ENCODE peak calls at places on chromosomes 5 and 9, in four cellular contexts. V is WTC11, E is retina, X is mammary epithelial cell. C is an unnamed sample.

GRCh38 chr5:81971086-81971693 is 633 bp upstream of the ATG10 start:
- DNase-seq in V (no peak), E (no peak), X (no peak), C (peak; percentile 22)

GRCh38 chr9:76789850-76790249 is 25.6 kb downstream of the PCA3 start:
- DNase-seq in V (no peak), E (no peak), X (no peak), C (no peak)

GRCh38 chr5:107982703-107983425 is 312.1 kb upstream of the EFNA5 start:
- DNase-seq in V (no peak), E (no peak), X (no peak), C (no peak)

GRCh38 chr5:52778784-52779183 is 8.9 kb upstream of the ITGA1 start:
- DNase-seq in V (no peak), E (no peak), X (no peak), C (no peak)

GRCh38 chr5:2160811-2161210 is 278.1 kb upstream of the IRX4 start:
- DNase-seq in V (no peak), E (no peak), X (no peak), C (no peak)

GRCh38 chr5:135126688-135127603 is 92.9 kb upstream of the PITX1 start:
- DNase-seq in V (no peak), E (no peak), X (no peak), C (peak; percentile 56)

GRCh38 chr5:141875022-141875740 is 3.0 kb downstream of the PCDH1 start:
- DNase-seq in V (no peak), E (no peak), X (no peak), C (no peak)

GRCh38 chr9:130282000-130282700 is 16.6 kb downstream of the HMCN2 start:
- DNase-seq in V (no peak), E (no peak), X (no peak), C (no peak)

GRCh38 chr9:77021928-77022782 is 2.7 kb downstream of the FOXB2 start:
- DNase-seq in V (no peak), E (peak; percentile 69), X (no peak), C (no peak)

GRCh38 chr5:31408814-31409213 is 123.1 kb downstream of the DROSHA start:
- DNase-seq in V (no peak), E (no peak), X (peak; percentile 90), C (no peak)

GRCh38 chr5:160118349-160119141 is 705 bp downstream of the PWWP2A start:
- DNase-seq in V (peak; percentile 25), E (no peak), X (peak; percentile 4), C (peak; percentile 51)

GRCh38 chr5:170330568-170331054 is 33.0 kb upstream of the LCP2 start:
- DNase-seq in V (no peak), E (no peak), X (no peak), C (no peak)

GRCh38 chr9:4262735-4263141 is 37.1 kb downstream of the GLIS3 start:
- DNase-seq in V (no peak), E (no peak), X (peak; percentile 87), C (no peak)

GRCh38 chr5:2989517-2989916 is 238.0 kb upstream of the IRX2 start:
- DNase-seq in V (peak; percentile 24), E (no peak), X (no peak), C (no peak)

GRCh38 chr9:79193001-79193400 is 378.8 kb upstream of the TLE4 start:
- DNase-seq in V (no peak), E (no peak), X (no peak), C (no peak)

GRCh38 chr5:68479524-68479923 is 264.0 kb downstream of the PIK3R1 start:
- DNase-seq in V (no peak), E (no peak), X (no peak), C (no peak)

GRCh38 chr5:124555179-124555578 is 191.3 kb downstream of the ZNF608 start:
- DNase-seq in V (no peak), E (no peak), X (no peak), C (no peak)

GRCh38 chr5:1292846-1293415 is 1.9 kb downstream of the TERT start:
- DNase-seq in V (no peak), E (no peak), X (no peak), C (no peak)

GRCh38 chr5:172858511-172858989 is 24.5 kb downstream of the ERGIC1 start:
- DNase-seq in V (no peak), E (no peak), X (no peak), C (no peak)

GRCh38 chr9:27195191-27195590 is 86.2 kb downstream of the TEK start:
- DNase-seq in V (no peak), E (no peak), X (no peak), C (no peak)

GRCh38 chr5:169796731-169797130 is 159.7 kb downstream of the DOCK2 start:
- DNase-seq in V (no peak), E (no peak), X (peak; percentile 53), C (no peak)

GRCh38 chr9:85185486-85186217 is 516.1 kb downstream of the NTRK2 start:
- DNase-seq in V (no peak), E (no peak), X (no peak), C (no peak)

GRCh38 chr5:133528841-133529240 is 83.5 kb downstream of the FSTL4 start:
- DNase-seq in V (no peak), E (no peak), X (no peak), C (no peak)

GRCh38 chr5:91119941-91120850 is 262.9 kb downstream of the ARRDC3 start:
- DNase-seq in V (no peak), E (no peak), X (no peak), C (no peak)

GRCh38 chr5:168712280-168712924 is 133.2 kb upstream of the PANK3 start:
- DNase-seq in V (no peak), E (no peak), X (peak; percentile 84), C (no peak)

GRCh38 chr5:103827976-103828375 is 265.4 kb upstream of the NUDT12 start:
- DNase-seq in V (no peak), E (no peak), X (no peak), C (no peak)

GRCh38 chr9:85713897-85714296 is 27.9 kb downstream of the AGTPBP1 start:
- DNase-seq in V (no peak), E (no peak), X (no peak), C (no peak)

GRCh38 chr5:171580506-171581265 is 161.2 kb downstream of the FGF18 start:
- DNase-seq in V (no peak), E (peak; percentile 34), X (peak; percentile 18), C (no peak)

GRCh38 chr5:125085797-125086505 is 339.5 kb upstream of the ZNF608 start:
- DNase-seq in V (no peak), E (no peak), X (no peak), C (no peak)

GRCh38 chr5:94505327-94506080 is 112.9 kb downstream of the KIAA0825 start:
- DNase-seq in V (no peak), E (no peak), X (no peak), C (no peak)

GRCh38 chr9:32431196-32431595 is 46.8 kb downstream of the ACO1 start:
- DNase-seq in V (no peak), E (no peak), X (no peak), C (no peak)

GRCh38 chr5:39411051-39411450 is 13.7 kb downstream of the DAB2 start:
- DNase-seq in V (no peak), E (no peak), X (peak; percentile 78), C (no peak)

GRCh38 chr9:84922051-84922450 is 252.5 kb downstream of the NTRK2 start:
- DNase-seq in V (no peak), E (no peak), X (no peak), C (no peak)

GRCh38 chr5:98570010-98570409 is 203.5 kb upstream of the RGMB start:
- DNase-seq in V (no peak), E (no peak), X (peak; percentile 37), C (no peak)

GRCh38 chr9:21810388-21810787 is 8.0 kb downstream of the MTAP start:
- DNase-seq in V (no peak), E (no peak), X (peak; percentile 85), C (no peak)

GRCh38 chr9:121277518-121278275 is 9.7 kb downstream of the GSN start:
- DNase-seq in V (no peak), E (no peak), X (peak; percentile 37), C (no peak)

C was measured in BE2C.